ENCODE peak calls at places on chromosomes 2 and 18, in five cellular contexts. One of them, this sample, is unnamed.

GRCh38 chr18:73693091-73693490 is 454.5 kb downstream of the FBXO15 start:
- DNase-seq in aorta: no peak
- DNase-seq in brain microvascular endothelial cell: no peak
- DNase-seq in GM23338: no peak
- DNase-seq in heart right ventricle: no peak
- DNase-seq in this sample: no peak

GRCh38 chr18:48946329-48946835 is 4.4 kb downstream of the SMAD7 start:
- DNase-seq in aorta: peak; percentile 71
- DNase-seq in brain microvascular endothelial cell: no peak
- DNase-seq in GM23338: no peak
- DNase-seq in heart right ventricle: no peak
- DNase-seq in this sample: no peak

GRCh38 chr18:68500551-68500950 is 214.4 kb downstream of the TMX3 start:
- DNase-seq in aorta: no peak
- DNase-seq in brain microvascular endothelial cell: no peak
- DNase-seq in GM23338: no peak
- DNase-seq in heart right ventricle: no peak
- DNase-seq in this sample: no peak

GRCh38 chr18:34122724-34123334 is 101.9 kb downstream of the NOL4 start:
- DNase-seq in aorta: no peak
- DNase-seq in brain microvascular endothelial cell: peak; percentile 73
- DNase-seq in GM23338: peak; percentile 85
- DNase-seq in heart right ventricle: peak; percentile 7
- DNase-seq in this sample: peak; percentile 66

GRCh38 chr2:236815746-236816145 is 246.1 kb downstream of the ACKR3 start:
- DNase-seq in aorta: no peak
- DNase-seq in brain microvascular endothelial cell: no peak
- DNase-seq in GM23338: no peak
- DNase-seq in heart right ventricle: no peak
- DNase-seq in this sample: no peak

GRCh38 chr18:51028201-51028805 is 1.7 kb upstream of the SMAD4 start:
- DNase-seq in aorta: no peak
- DNase-seq in brain microvascular endothelial cell: no peak
- DNase-seq in GM23338: no peak
- DNase-seq in heart right ventricle: no peak
- DNase-seq in this sample: peak; percentile 57

GRCh38 chr2:143475131-143475784 is 346.0 kb downstream of the ARHGAP15 start:
- DNase-seq in aorta: peak; percentile 77
- DNase-seq in brain microvascular endothelial cell: peak; percentile 24
- DNase-seq in GM23338: no peak
- DNase-seq in heart right ventricle: no peak
- DNase-seq in this sample: no peak

GRCh38 chr2:153287109-153287801 is 191.3 kb downstream of the RPRM start:
- DNase-seq in aorta: no peak
- DNase-seq in brain microvascular endothelial cell: no peak
- DNase-seq in GM23338: peak; percentile 50
- DNase-seq in heart right ventricle: no peak
- DNase-seq in this sample: peak; percentile 93

GRCh38 chr2:96264656-96265348 is 995 bp downstream of the TMEM127 start:
- DNase-seq in aorta: no peak
- DNase-seq in brain microvascular endothelial cell: peak; percentile 46
- DNase-seq in GM23338: peak; percentile 50
- DNase-seq in heart right ventricle: peak; percentile 36
- DNase-seq in this sample: peak; percentile 62

GRCh38 chr2:220104871-220105351 is 477.5 kb downstream of the SLC4A3 start:
- DNase-seq in aorta: no peak
- DNase-seq in brain microvascular endothelial cell: peak; percentile 89
- DNase-seq in GM23338: peak; percentile 36
- DNase-seq in heart right ventricle: peak; percentile 31
- DNase-seq in this sample: peak; percentile 57

GRCh38 chr2:128585706-128586105 is 267.0 kb upstream of the HS6ST1 start:
- DNase-seq in aorta: no peak
- DNase-seq in brain microvascular endothelial cell: peak; percentile 92
- DNase-seq in GM23338: no peak
- DNase-seq in heart right ventricle: no peak
- DNase-seq in this sample: no peak

GRCh38 chr2:232022733-232023132 is 61.2 kb downstream of the DIS3L2 start:
- DNase-seq in aorta: no peak
- DNase-seq in brain microvascular endothelial cell: no peak
- DNase-seq in GM23338: no peak
- DNase-seq in heart right ventricle: peak; percentile 15
- DNase-seq in this sample: no peak

GRCh38 chr2:156343940-156344301 is 11.4 kb upstream of the NR4A2 start:
- DNase-seq in aorta: no peak
- DNase-seq in brain microvascular endothelial cell: no peak
- DNase-seq in GM23338: no peak
- DNase-seq in heart right ventricle: no peak
- DNase-seq in this sample: no peak

GRCh38 chr18:8982416-8983183 is 119.9 kb upstream of the NDUFV2 start:
- DNase-seq in aorta: no peak
- DNase-seq in brain microvascular endothelial cell: peak; percentile 68
- DNase-seq in GM23338: peak; percentile 71
- DNase-seq in heart right ventricle: peak; percentile 22
- DNase-seq in this sample: peak; percentile 77

GRCh38 chr2:1586946-1587840 is 157.1 kb downstream of the PXDN start:
- DNase-seq in aorta: peak; percentile 70
- DNase-seq in brain microvascular endothelial cell: no peak
- DNase-seq in GM23338: no peak
- DNase-seq in heart right ventricle: no peak
- DNase-seq in this sample: peak; percentile 71

GRCh38 chr2:130966149-130967019 is 126.9 kb downstream of the FAM168B start:
- DNase-seq in aorta: no peak
- DNase-seq in brain microvascular endothelial cell: no peak
- DNase-seq in GM23338: peak; percentile 27
- DNase-seq in heart right ventricle: no peak
- DNase-seq in this sample: peak; percentile 79

GRCh38 chr2:130967020-130967495 is 126.2 kb downstream of the FAM168B start:
- DNase-seq in aorta: no peak
- DNase-seq in brain microvascular endothelial cell: no peak
- DNase-seq in GM23338: peak; percentile 17
- DNase-seq in heart right ventricle: no peak
- DNase-seq in this sample: no peak

GRCh38 chr2:130964931-130965330 is 128.2 kb downstream of the ARHGEF4 start:
- DNase-seq in aorta: no peak
- DNase-seq in brain microvascular endothelial cell: no peak
- DNase-seq in GM23338: no peak
- DNase-seq in heart right ventricle: no peak
- DNase-seq in this sample: no peak

GRCh38 chr2:130963058-130963848 is 126.5 kb downstream of the ARHGEF4 start:
- DNase-seq in aorta: no peak
- DNase-seq in brain microvascular endothelial cell: no peak
- DNase-seq in GM23338: peak; percentile 47
- DNase-seq in heart right ventricle: no peak
- DNase-seq in this sample: peak; percentile 68

GRCh38 chr2:130963849-130964793 is 127.4 kb downstream of the ARHGEF4 start:
- DNase-seq in aorta: no peak
- DNase-seq in brain microvascular endothelial cell: no peak
- DNase-seq in GM23338: peak; percentile 92
- DNase-seq in heart right ventricle: no peak
- DNase-seq in this sample: peak; percentile 94
- H3K27me3 ChIP-seq in aorta: peaks cover 2% of the 10 kb centered on the region
- H3K27me3 ChIP-seq in brain microvascular endothelial cell: peaks cover 34% of the 10 kb centered on the region
- H3K27me3 ChIP-seq in GM23338: peaks cover 53% of the 10 kb centered on the region
- H3K27me3 ChIP-seq in heart right ventricle: peaks cover 75% of the 10 kb centered on the region
- H3K27me3 ChIP-seq in this sample: peaks cover 10% of the 10 kb centered on the region

GRCh38 chr2:73982140-73982617 is 2.5 kb upstream of the TET3 start:
- DNase-seq in aorta: no peak
- DNase-seq in brain microvascular endothelial cell: no peak
- DNase-seq in GM23338: no peak
- DNase-seq in heart right ventricle: no peak
- DNase-seq in this sample: no peak
- H3K27me3 ChIP-seq in aorta: no peaks in the 10 kb centered on the region
- H3K27me3 ChIP-seq in brain microvascular endothelial cell: no peaks in the 10 kb centered on the region
- H3K27me3 ChIP-seq in GM23338: peaks cover 59% of the 10 kb centered on the region
- H3K27me3 ChIP-seq in heart right ventricle: no peaks in the 10 kb centered on the region
- H3K27me3 ChIP-seq in this sample: peaks cover 9% of the 10 kb centered on the region

GRCh38 chr2:120397362-120397811 is 51.5 kb downstream of the INHBB start:
- DNase-seq in aorta: peak; percentile 55
- DNase-seq in brain microvascular endothelial cell: no peak
- DNase-seq in GM23338: no peak
- DNase-seq in heart right ventricle: no peak
- DNase-seq in this sample: peak; percentile 41

GRCh38 chr2:120400546-120400945 is 54.6 kb downstream of the INHBB start:
- DNase-seq in aorta: peak; percentile 36
- DNase-seq in brain microvascular endothelial cell: no peak
- DNase-seq in GM23338: no peak
- DNase-seq in heart right ventricle: no peak
- DNase-seq in this sample: peak; percentile 43

GRCh38 chr2:120398051-120398960 is 52.4 kb downstream of the INHBB start:
- DNase-seq in aorta: peak; percentile 70
- DNase-seq in brain microvascular endothelial cell: peak; percentile 43
- DNase-seq in GM23338: no peak
- DNase-seq in heart right ventricle: no peak
- DNase-seq in this sample: peak; percentile 29

GRCh38 chr2:120399889-120400240 is 53.9 kb downstream of the INHBB start:
- DNase-seq in aorta: peak; percentile 58
- DNase-seq in brain microvascular endothelial cell: no peak
- DNase-seq in GM23338: no peak
- DNase-seq in heart right ventricle: no peak
- DNase-seq in this sample: no peak

GRCh38 chr2:120398961-120399888 is 53.3 kb downstream of the INHBB start:
- DNase-seq in aorta: peak; percentile 64
- DNase-seq in brain microvascular endothelial cell: no peak
- DNase-seq in GM23338: no peak
- DNase-seq in heart right ventricle: no peak
- DNase-seq in this sample: peak; percentile 40
- H3K27me3 ChIP-seq in aorta: no peaks in the 10 kb centered on the region
- H3K27me3 ChIP-seq in brain microvascular endothelial cell: peaks cover 13% of the 10 kb centered on the region
- H3K27me3 ChIP-seq in GM23338: no peaks in the 10 kb centered on the region
- H3K27me3 ChIP-seq in heart right ventricle: peaks cover 48% of the 10 kb centered on the region
- H3K27me3 ChIP-seq in this sample: peaks cover 9% of the 10 kb centered on the region

GRCh38 chr2:133420748-133421147 is 147.5 kb downstream of the NCKAP5 start:
- DNase-seq in aorta: no peak
- DNase-seq in brain microvascular endothelial cell: no peak
- DNase-seq in GM23338: no peak
- DNase-seq in heart right ventricle: no peak
- DNase-seq in this sample: no peak

GRCh38 chr2:133422946-133423345 is 145.3 kb downstream of the NCKAP5 start:
- DNase-seq in aorta: no peak
- DNase-seq in brain microvascular endothelial cell: no peak
- DNase-seq in GM23338: no peak
- DNase-seq in heart right ventricle: no peak
- DNase-seq in this sample: peak; percentile 62

GRCh38 chr2:133421516-133422324 is 146.5 kb downstream of the NCKAP5 start:
- DNase-seq in aorta: no peak
- DNase-seq in brain microvascular endothelial cell: no peak
- DNase-seq in GM23338: peak; percentile 12
- DNase-seq in heart right ventricle: peak; percentile 35
- DNase-seq in this sample: peak; percentile 68

DNA sequence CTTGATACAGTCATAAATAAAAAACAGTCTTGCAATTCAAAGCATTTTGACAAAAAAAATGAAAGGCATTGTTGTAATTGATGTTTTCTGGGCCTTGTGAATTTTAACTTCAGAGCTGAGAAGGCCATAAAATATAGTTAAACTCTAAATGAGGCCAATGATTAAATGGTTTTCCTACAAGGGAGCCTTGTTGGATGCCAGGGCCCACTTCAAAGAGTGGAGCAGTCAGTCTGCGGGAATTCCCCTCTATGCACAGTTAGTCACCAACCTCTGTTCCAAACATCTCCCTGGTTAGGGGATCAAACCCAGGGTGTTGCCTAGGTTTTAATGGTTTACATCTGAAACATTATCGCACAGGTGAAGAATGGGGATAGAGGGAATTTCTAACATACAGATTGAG is 143.4 kb downstream of the NCKAP5 start:
- DNase-seq in aorta: no peak
- DNase-seq in brain microvascular endothelial cell: no peak
- DNase-seq in GM23338: no peak
- DNase-seq in heart right ventricle: no peak
- DNase-seq in this sample: no peak
- H3K27me3 ChIP-seq in aorta: no peaks in the 10 kb centered on the region
- H3K27me3 ChIP-seq in brain microvascular endothelial cell: no peaks in the 10 kb centered on the region
- H3K27me3 ChIP-seq in GM23338: no peaks in the 10 kb centered on the region
- H3K27me3 ChIP-seq in heart right ventricle: no peaks in the 10 kb centered on the region
- H3K27me3 ChIP-seq in this sample: no peaks in the 10 kb centered on the region

DNA sequence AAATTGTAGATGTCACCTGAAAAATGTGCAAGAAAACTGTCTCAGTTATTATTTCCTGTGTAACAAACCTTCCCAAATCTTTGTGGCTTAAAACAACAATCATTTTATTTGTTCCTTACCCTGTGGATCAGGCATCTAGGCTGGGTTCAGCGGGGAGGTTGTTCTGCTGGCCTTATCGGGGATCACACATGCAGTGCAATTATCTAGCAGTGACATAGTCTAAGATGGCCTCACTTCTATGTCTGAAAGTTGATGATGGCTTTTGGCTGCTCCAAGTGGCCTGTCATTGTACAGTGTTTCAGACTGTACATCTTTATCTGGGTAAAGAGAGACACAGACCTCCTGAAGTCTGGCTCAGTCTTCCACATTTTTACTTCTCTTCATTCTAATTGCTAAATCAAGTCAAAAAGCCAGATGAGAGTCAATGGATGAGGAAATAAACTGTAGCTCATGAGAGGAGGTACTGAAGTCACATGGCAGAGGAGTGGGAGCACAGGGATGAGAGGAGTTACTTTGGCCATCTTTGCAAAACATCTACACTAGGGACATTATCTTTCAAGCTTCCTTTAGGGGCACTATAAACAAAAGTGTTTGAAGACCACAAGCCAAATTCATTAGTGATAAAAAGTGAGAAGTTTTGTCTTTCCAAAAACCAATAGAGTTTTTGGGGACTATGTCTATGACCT is 243.1 kb upstream of the CCDC68 start:
- DNase-seq in aorta: no peak
- DNase-seq in brain microvascular endothelial cell: no peak
- DNase-seq in GM23338: no peak
- DNase-seq in heart right ventricle: no peak
- DNase-seq in this sample: no peak
- H3K27me3 ChIP-seq in aorta: no peaks in the 10 kb centered on the region
- H3K27me3 ChIP-seq in brain microvascular endothelial cell: no peaks in the 10 kb centered on the region
- H3K27me3 ChIP-seq in GM23338: no peaks in the 10 kb centered on the region
- H3K27me3 ChIP-seq in heart right ventricle: no peaks in the 10 kb centered on the region
- H3K27me3 ChIP-seq in this sample: no peaks in the 10 kb centered on the region

GRCh38 chr2:26845021-26845420 is 2.9 kb upstream of the DPYSL5 start:
- DNase-seq in aorta: no peak
- DNase-seq in brain microvascular endothelial cell: no peak
- DNase-seq in GM23338: no peak
- DNase-seq in heart right ventricle: no peak
- DNase-seq in this sample: no peak
- H3K27me3 ChIP-seq in aorta: peaks cover 2% of the 10 kb centered on the region
- H3K27me3 ChIP-seq in brain microvascular endothelial cell: peaks cover 45% of the 10 kb centered on the region
- H3K27me3 ChIP-seq in GM23338: peaks cover 51% of the 10 kb centered on the region
- H3K27me3 ChIP-seq in heart right ventricle: peaks cover 95% of the 10 kb centered on the region
- H3K27me3 ChIP-seq in this sample: peaks cover 68% of the 10 kb centered on the region